ENCODE peak calls at places on chromosomes 7 and 10, in nine cellular contexts. Q is AG10803; L is kidney tubule cell; M is renal cortical epithelial cell; I is activated T-cell treated with anti-CD3 and anti-CD28 coated beads for 4 hours; R is activated naive CD8-positive, alpha-beta T cell treated with anti-CD3 and anti-CD28 coated beads, Interleukin-2, amount 50 U/mL, for 24 hours; D is NCI-H1694 treated with DMSO at 0.1 percent for 48 hours; Z is CD8-positive, alpha-beta T cell; T is cardiac fibroblast. N is an unnamed sample.

GRCh38 chr10:48476279-48476982 is 128.4 kb downstream of the ARHGAP22 start:
- DNase-seq in I (no peak), L (no peak), T (no peak), Q (no peak), D (peak), R (no peak), Z (peak), M (no peak), N (no peak)

GRCh38 chr7:91789558-91789957 is 90.9 kb downstream of the MTERF1 start:
- DNase-seq in R (no peak), Q (peak), T (no peak), D (no peak), I (no peak), M (no peak), L (no peak), Z (no peak), N (no peak)

GRCh38 chr10:80459047-80459865 is 5.1 kb downstream of the TSPAN14 start:
- DNase-seq in M (peak), T (peak), Z (peak), I (peak), Q (peak), L (peak), D (no peak), R (peak), N (peak)

GRCh38 chr10:35372329-35372728 is 36.0 kb downstream of the CCNY start:
- DNase-seq in L (peak), I (no peak), T (peak), Z (no peak), D (no peak), M (peak), R (no peak), Q (peak), N (peak)

GRCh38 chr7:42843209-42843800 is 68.6 kb downstream of the C7orf25 start:
- DNase-seq in D (peak), T (peak), I (no peak), M (peak), L (peak), Z (no peak), Q (peak), R (peak), N (peak)

GRCh38 chr7:3095046-3095445 is 51.4 kb upstream of the CARD11 start:
- DNase-seq in M (no peak), Q (no peak), T (no peak), Z (peak), R (peak), L (no peak), D (no peak), I (peak), N (no peak)

GRCh38 chr10:127041561-127041960 is 136.3 kb downstream of the DOCK1 start:
- DNase-seq in Q (peak), D (no peak), T (peak), R (no peak), L (no peak), Z (no peak), I (no peak), M (peak), N (peak)

GRCh38 chr10:112793197-112793921 is 156.7 kb upstream of the TCF7L2 start:
- DNase-seq in R (no peak), L (no peak), Q (peak), T (peak), I (no peak), D (peak), M (no peak), Z (no peak), N (peak)

GRCh38 chr7:45660201-45660900 is 86.2 kb downstream of the ADCY1 start:
- DNase-seq in I (no peak), L (no peak), M (no peak), R (no peak), D (no peak), Z (peak), Q (no peak), T (no peak), N (no peak)

GRCh38 chr7:89655946-89656345 is 498.3 kb upstream of the STEAP1 start:
- DNase-seq in L (no peak), I (no peak), Z (no peak), R (no peak), T (no peak), D (no peak), M (no peak), Q (no peak), N (no peak)

GRCh38 chr10:29646960-29647431 is 12.2 kb upstream of the SVIL start:
- DNase-seq in L (no peak), I (no peak), T (peak), M (no peak), R (no peak), Q (peak), D (no peak), Z (no peak), N (no peak)

GRCh38 chr10:55019461-55019860 is 218.4 kb upstream of the PCDH15 start:
- DNase-seq in L (no peak), M (peak), R (no peak), Z (no peak), D (no peak), T (no peak), I (no peak), Q (no peak), N (no peak)

GRCh38 chr10:61016007-61016406 is 72.0 kb upstream of the RHOBTB1 start:
- DNase-seq in I (no peak), T (no peak), D (no peak), M (no peak), L (no peak), R (no peak), Q (no peak), Z (no peak), N (no peak)

GRCh38 chr7:91835191-91836064 is 45.1 kb downstream of the MTERF1 start:
- DNase-seq in L (no peak), M (no peak), T (no peak), Z (no peak), D (no peak), Q (no peak), R (no peak), I (no peak), N (no peak)

GRCh38 chr7:94612253-94612652 is 43.7 kb downstream of the SGCE start:
- DNase-seq in D (no peak), R (no peak), M (no peak), I (no peak), L (no peak), Q (no peak), T (no peak), Z (no peak), N (no peak)

GRCh38 chr7:40608321-40609075 is 473.7 kb downstream of the SUGCT start:
- DNase-seq in T (no peak), Z (no peak), R (no peak), L (no peak), Q (peak), I (no peak), M (no peak), D (no peak), N (peak)

GRCh38 chr7:44520574-44520973 is 20.6 kb downstream of the NPC1L1 start:
- DNase-seq in Z (no peak), Q (no peak), M (no peak), R (no peak), D (no peak), T (no peak), L (no peak), I (no peak), N (no peak)

GRCh38 chr10:118978316-118978997 is 51.1 kb upstream of the NANOS1 start:
- DNase-seq in I (no peak), Z (no peak), R (no peak), T (no peak), L (no peak), Q (no peak), D (no peak), M (no peak), N (no peak)

GRCh38 chr10:132036887-132037675 is 28.7 kb upstream of the JAKMIP3 start:
- DNase-seq in M (no peak), Z (no peak), L (peak), T (peak), I (no peak), R (no peak), D (no peak), Q (no peak), N (no peak)

GRCh38 chr10:3784510-3785250 is at the start of gene KLF6:
- DNase-seq in M (no peak), I (no peak), Q (peak), L (peak), T (peak), Z (no peak), D (no peak), R (peak), N (peak)

GRCh38 chr7:157576415-157576814 is 239.6 kb downstream of the DNAJB6 start:
- DNase-seq in D (no peak), T (no peak), L (peak), I (peak), M (no peak), R (peak), Z (peak), Q (no peak), N (no peak)

GRCh38 chr7:87702326-87702725 is 74.1 kb downstream of the RUNDC3B start:
- DNase-seq in Z (no peak), Q (peak), I (no peak), M (no peak), D (no peak), R (no peak), T (peak), L (peak), N (peak)

GRCh38 chr10:117477241-117477947 is 65.2 kb upstream of the EMX2 start:
- DNase-seq in D (no peak), L (no peak), I (no peak), T (no peak), Q (peak), M (no peak), R (no peak), Z (no peak), N (no peak)

GRCh38 chr10:120103957-120104560 is 211.5 kb downstream of the SEC23IP start:
- DNase-seq in L (no peak), I (no peak), Q (no peak), T (no peak), D (no peak), M (no peak), R (no peak), Z (no peak), N (no peak)

GRCh38 chr10:78173360-78174020 is 139.8 kb downstream of the RPS24 start:
- DNase-seq in Q (no peak), T (no peak), I (no peak), R (no peak), Z (no peak), M (no peak), L (no peak), D (no peak), N (no peak)

GRCh38 chr10:32109603-32110002 is 53.4 kb upstream of the KIF5B start:
- DNase-seq in Q (no peak), M (no peak), Z (no peak), D (no peak), R (no peak), I (no peak), T (no peak), L (no peak), N (no peak)

GRCh38 chr10:21100190-21100589 is 203.1 kb upstream of the NEBL start:
- DNase-seq in I (no peak), Q (no peak), L (no peak), Z (no peak), R (no peak), T (peak), M (no peak), D (no peak), N (no peak)

GRCh38 chr10:78358406-78358805 is 324.7 kb downstream of the RPS24 start:
- DNase-seq in D (no peak), M (no peak), R (no peak), I (no peak), L (no peak), Z (no peak), Q (no peak), T (no peak), N (no peak)

GRCh38 chr7:43630466-43630865 is 47.6 kb downstream of the STK17A start:
- DNase-seq in R (no peak), Z (no peak), M (no peak), D (no peak), Q (no peak), I (no peak), T (no peak), L (no peak), N (no peak)

GRCh38 chr7:2980406-2981102 is 63.1 kb downstream of the CARD11 start:
- DNase-seq in L (no peak), I (no peak), Q (no peak), R (peak), Z (no peak), M (no peak), T (no peak), D (no peak), N (no peak)

GRCh38 chr10:27724287-27724686 is 21.3 kb downstream of the MKX start:
- DNase-seq in I (no peak), Q (peak), L (no peak), R (no peak), T (peak), Z (no peak), M (peak), D (no peak), N (peak)

GRCh38 chr7:142478479-142479220 is 220.8 kb upstream of the PRSS58 start:
- DNase-seq in D (peak), L (peak), Z (no peak), R (peak), M (peak), I (no peak), T (peak), Q (peak), N (peak)

GRCh38 chr7:151273646-151274375 is 25.3 kb upstream of the SMARCD3 start:
- DNase-seq in Q (no peak), M (no peak), I (no peak), R (no peak), Z (no peak), D (no peak), T (no peak), L (no peak), N (no peak)

GRCh38 chr7:2921748-2922147 is 77.6 kb upstream of the GNA12 start:
- DNase-seq in T (no peak), D (peak), Z (no peak), L (no peak), R (no peak), Q (no peak), I (no peak), M (no peak), N (peak)

GRCh38 chr10:72087969-72088878 is at the start of gene SPOCK2:
- DNase-seq in L (no peak), D (no peak), I (peak), Q (no peak), T (no peak), R (peak), Z (peak), M (no peak), N (no peak)

GRCh38 chr7:103752995-103753394 is 236.5 kb downstream of the RELN start:
- DNase-seq in Z (no peak), R (no peak), T (peak), L (peak), Q (peak), I (no peak), M (peak), D (no peak), N (peak)

N was measured in ELR.